ENCODE peak calls at places on chromosomes 4 and X, in eight cellular contexts. V, O, I, L, N, G, C and X are unnamed samples.

GRCh38 chr4:7513731-7514130 is 79.0 kb upstream of the PSAPL1 start:
- DNase-seq in V (no peak), O (no peak), I (no peak), L (no peak), N (peak), G (peak), C (no peak), X (no peak)

GRCh38 chr4:5186584-5187170 is 135.4 kb downstream of the STK32B start:
- DNase-seq in V (no peak), O (no peak), I (no peak), L (no peak), N (no peak), G (no peak), C (no peak), X (no peak)

GRCh38 chrX:116379854-116380253 is 56.6 kb upstream of the SLC6A14 start:
- DNase-seq in V (peak), O (no peak), I (no peak), L (peak), N (no peak), G (peak), C (no peak), X (no peak)

GRCh38 chr4:181661090-181661489 is 582.1 kb upstream of the TENM3 start:
- DNase-seq in V (no peak), O (no peak), I (no peak), L (no peak), N (no peak), G (peak), C (no peak), X (no peak)

GRCh38 chrX:69524765-69525164 is 20.6 kb downstream of the NALF2 start:
- DNase-seq in V (no peak), O (no peak), I (no peak), L (no peak), N (no peak), G (no peak), C (no peak), X (no peak)

GRCh38 chrX:22136711-22137110 is 104.6 kb downstream of the PHEX start:
- DNase-seq in V (no peak), O (no peak), I (no peak), L (no peak), N (peak), G (peak), C (no peak), X (no peak)

GRCh38 chr4:127648061-127648460 is 15.3 kb downstream of the INTU start:
- DNase-seq in V (no peak), O (no peak), I (no peak), L (peak), N (no peak), G (peak), C (no peak), X (no peak)

GRCh38 chr4:16641971-16642370 is 256.5 kb downstream of the LDB2 start:
- DNase-seq in V (no peak), O (no peak), I (no peak), L (no peak), N (peak), G (peak), C (no peak), X (no peak)

GRCh38 chrX:23742693-23743622 is at the start of gene ACOT9:
- DNase-seq in V (peak), O (peak), I (peak), L (peak), N (peak), G (peak), C (peak), X (peak)

GRCh38 chr4:8760561-8760960 is 111.1 kb downstream of the HMX1 start:
- DNase-seq in V (no peak), O (peak), I (peak), L (no peak), N (no peak), G (no peak), C (no peak), X (no peak)

GRCh38 chr4:138177278-138177968 is 64.7 kb downstream of the SLC7A11 start:
- DNase-seq in V (no peak), O (no peak), I (no peak), L (no peak), N (no peak), G (no peak), C (no peak), X (no peak)

GRCh38 chr4:129231907-129232626 is 136.1 kb downstream of the C4orf33 start:
- DNase-seq in V (no peak), O (no peak), I (no peak), L (no peak), N (no peak), G (no peak), C (no peak), X (no peak)

GRCh38 chr4:82799006-82799881 is 648 bp upstream of the SCD5 start:
- DNase-seq in V (no peak), O (no peak), I (peak), L (peak), N (no peak), G (no peak), C (no peak), X (peak)

GRCh38 chrX:24487576-24487975 is 22.5 kb downstream of the PDK3 start:
- DNase-seq in V (no peak), O (no peak), I (no peak), L (no peak), N (no peak), G (no peak), C (no peak), X (no peak)

GRCh38 chr4:73443224-73443623 is 7.2 kb downstream of the AFP start:
- DNase-seq in V (no peak), O (no peak), I (no peak), L (no peak), N (no peak), G (no peak), C (no peak), X (no peak)

GRCh38 chrX:66504481-66504880 is 134.4 kb downstream of the EDA2R start:
- DNase-seq in V (no peak), O (no peak), I (no peak), L (no peak), N (no peak), G (no peak), C (no peak), X (no peak)

GRCh38 chr4:128310266-128310697 is 22.7 kb upstream of the PGRMC2 start:
- DNase-seq in V (peak), O (no peak), I (peak), L (peak), N (peak), G (no peak), C (peak), X (no peak)

GRCh38 chr4:119721878-119722277 is 93.3 kb upstream of the PDE5A start:
- DNase-seq in V (no peak), O (no peak), I (no peak), L (no peak), N (no peak), G (no peak), C (no peak), X (no peak)

GRCh38 chrX:34629572-34629971 is 27.5 kb downstream of the TMEM47 start:
- DNase-seq in V (no peak), O (no peak), I (no peak), L (no peak), N (no peak), G (no peak), C (no peak), X (no peak)

GRCh38 chrX:34632404-34632803 is 24.7 kb downstream of the TMEM47 start:
- DNase-seq in V (no peak), O (no peak), I (no peak), L (no peak), N (no peak), G (no peak), C (no peak), X (no peak)

DNA sequence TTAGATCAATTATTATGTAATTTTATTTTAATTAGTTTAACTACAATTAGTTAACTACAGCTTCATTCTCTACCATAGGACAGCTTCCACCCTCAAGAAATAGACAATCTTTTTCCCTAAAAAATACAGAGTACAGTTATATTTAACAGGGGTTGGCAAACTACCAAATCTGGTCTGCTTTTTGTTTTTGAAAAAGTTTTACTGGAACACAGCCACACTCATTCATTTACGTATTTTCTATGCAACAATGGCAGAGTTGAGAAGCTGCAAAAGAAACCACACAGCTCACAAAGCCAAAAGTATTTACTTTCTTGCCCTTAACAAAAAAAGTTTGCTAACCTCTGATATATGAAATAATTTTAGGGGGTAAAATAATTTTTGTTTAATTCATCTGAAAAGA is 25.3 kb downstream of the TMEM47 start:
- DNase-seq in V (no peak), O (no peak), I (no peak), L (no peak), N (no peak), G (peak), C (no peak), X (no peak)
- H3K27ac ChIP-seq in V (peak), O (no peak), I (no peak), L (no peak), N (no peak), G (no peak), C (no peak), X (no peak)

DNA sequence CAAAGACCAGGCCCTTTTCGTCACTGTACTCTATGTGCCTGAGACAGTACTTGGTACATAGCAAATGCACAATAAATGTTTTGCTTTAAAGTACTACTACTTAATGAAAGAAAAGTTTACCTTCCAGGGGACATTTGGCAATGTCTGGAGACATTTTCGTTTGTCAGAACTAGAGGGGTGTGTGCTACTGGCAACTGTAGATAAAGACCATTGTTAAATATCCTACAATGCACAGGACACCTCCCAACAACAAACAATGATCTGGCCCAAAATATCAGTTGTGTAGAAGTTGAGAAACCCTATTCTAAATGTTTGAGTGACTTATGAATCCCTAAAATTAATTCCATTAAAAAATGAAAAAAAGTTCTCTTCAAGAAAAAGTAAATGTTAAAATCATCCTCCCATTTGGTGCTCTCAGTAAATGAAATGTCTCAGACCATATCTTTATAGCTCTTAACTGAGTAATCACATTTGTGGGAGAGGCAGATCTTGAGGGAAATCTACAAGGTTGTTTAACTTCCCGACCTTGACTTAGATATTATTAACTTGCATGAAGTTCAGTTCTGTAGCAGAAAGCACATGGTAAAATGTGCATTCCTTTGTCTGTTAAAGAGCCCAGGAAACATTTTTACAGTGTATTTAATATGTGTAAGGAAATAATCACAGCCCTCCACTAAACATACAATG is 18.5 kb downstream of the EGFL6 start:
- DNase-seq in V (no peak), O (no peak), I (no peak), L (no peak), N (no peak), G (no peak), C (no peak), X (no peak)
- H3K27ac ChIP-seq in V (no peak), O (no peak), I (no peak), L (no peak), N (no peak), G (no peak), C (no peak), X (no peak)

DNA sequence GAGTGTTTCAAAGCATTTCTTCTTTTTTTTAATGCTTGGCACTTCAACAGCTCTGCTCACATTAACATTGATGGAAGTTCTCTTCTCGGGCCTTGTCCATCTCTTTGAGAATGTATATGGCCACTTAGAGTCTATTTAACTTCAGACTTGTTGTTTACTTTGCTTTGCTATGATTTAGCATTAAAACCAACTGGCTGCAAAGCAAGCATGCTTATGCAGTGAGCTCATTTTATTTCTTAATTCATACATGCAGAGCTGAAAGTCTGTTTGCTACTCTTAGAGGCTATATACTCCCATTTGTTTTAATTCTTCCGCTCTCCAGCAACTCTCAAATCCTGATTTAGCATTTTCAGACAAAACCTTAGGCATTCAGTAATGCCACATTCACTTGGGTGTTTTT is 107.6 kb upstream of the PACRGL start:
- DNase-seq in V (no peak), O (no peak), I (no peak), L (no peak), N (peak), G (peak), C (no peak), X (no peak)
- H3K27ac ChIP-seq in V (no peak), O (no peak), I (no peak), L (no peak), N (no peak), G (no peak), C (no peak), X (no peak)

GRCh38 chr4:168960716-168961115 is 49.3 kb downstream of the CBR4 start:
- DNase-seq in V (no peak), O (no peak), I (no peak), L (no peak), N (no peak), G (no peak), C (no peak), X (no peak)

GRCh38 chr4:168955674-168956073 is 54.4 kb downstream of the CBR4 start:
- DNase-seq in V (no peak), O (no peak), I (no peak), L (no peak), N (peak), G (no peak), C (no peak), X (no peak)
- H3K27ac ChIP-seq in V (no peak), O (no peak), I (no peak), L (no peak), N (no peak), G (no peak), C (no peak), X (no peak)

DNA sequence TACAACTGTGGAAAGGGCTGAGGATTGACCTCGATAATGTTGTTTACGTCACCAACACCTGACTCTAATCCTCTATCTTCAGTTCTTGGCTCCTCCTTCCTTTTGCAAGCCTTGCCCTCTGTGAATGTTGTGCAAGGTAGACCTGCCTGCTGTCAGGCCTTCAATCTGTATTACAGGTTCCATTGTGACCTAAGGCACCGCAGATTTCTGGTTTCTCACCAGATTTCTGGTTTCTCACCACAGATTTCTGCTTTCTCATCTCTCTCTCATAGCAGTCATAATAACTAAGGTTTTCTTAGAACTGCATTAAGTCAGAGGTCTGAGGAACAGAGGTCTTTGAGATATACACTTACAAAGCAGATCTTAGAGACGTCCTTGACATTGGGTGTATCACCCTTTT is 51.5 kb upstream of the ETNPPL start:
- DNase-seq in V (no peak), O (no peak), I (no peak), L (no peak), N (no peak), G (no peak), C (peak), X (no peak)
- H3K27ac ChIP-seq in V (no peak), O (no peak), I (no peak), L (no peak), N (no peak), G (no peak), C (no peak), X (no peak)